ENCODE peak calls at places on chromosomes 13 and 19, in four cellular contexts. M, Q, N and S are unnamed samples.
A peak's percentile ranks its signal among the peaks of the same experiment; 100 is the strongest.

GRCh38 chr13:40519637-40520036 is 146.8 kb downstream of the FOXO1 start:
- DNase-seq in M (no peak), Q (no peak), N (no peak), S (no peak)

GRCh38 chr13:48976677-48977625 is 1.2 kb downstream of the FNDC3A start:
- DNase-seq in M (no peak), Q (no peak), N (peak; percentile 20), S (no peak)

GRCh38 chr19:485122-485521 is 11.2 kb upstream of the MADCAM1 start:
- DNase-seq in M (no peak), Q (no peak), N (no peak), S (no peak)

GRCh38 chr19:4606921-4607678 is 32.2 kb upstream of the TNFAIP8L1 start:
- DNase-seq in M (no peak), Q (no peak), N (no peak), S (peak; percentile 73)

GRCh38 chr13:95833713-95834112 is 156.8 kb downstream of the DNAJC3 start:
- DNase-seq in M (no peak), Q (no peak), N (peak; percentile 42), S (no peak)

GRCh38 chr13:91493442-91493841 is 95.0 kb downstream of the GPC5 start:
- DNase-seq in M (no peak), Q (no peak), N (no peak), S (no peak)

GRCh38 chr19:58357798-58358145 is 4.5 kb upstream of the A1BG start:
- DNase-seq in M (no peak), Q (no peak), N (no peak), S (no peak)

GRCh38 chr13:113598481-113598880 is 13.9 kb downstream of the TFDP1 start:
- DNase-seq in M (peak; percentile 47), Q (no peak), N (no peak), S (no peak)

GRCh38 chr13:27004866-27005265 is 166.7 kb downstream of the USP12 start:
- DNase-seq in M (no peak), Q (no peak), N (no peak), S (no peak)

GRCh38 chr13:19864018-19864338 is 529 bp upstream of the ZMYM5 start:
- DNase-seq in M (peak; percentile 85), Q (peak; percentile 36), N (peak; percentile 81), S (peak; percentile 76)

GRCh38 chr19:3095375-3096191 is 1.4 kb downstream of the GNA11 start:
- DNase-seq in M (peak; percentile 79), Q (peak; percentile 17), N (no peak), S (peak; percentile 35)

GRCh38 chr13:99614465-99614885 is 113.2 kb downstream of the TM9SF2 start:
- DNase-seq in M (no peak), Q (no peak), N (peak; percentile 33), S (no peak)

GRCh38 chr13:41546372-41547252 is 89.3 kb downstream of the RGCC start:
- DNase-seq in M (no peak), Q (no peak), N (peak; percentile 24), S (no peak)

GRCh38 chr19:2567580-2567979 is 91.7 kb downstream of the GADD45B start:
- DNase-seq in M (peak; percentile 60), Q (no peak), N (no peak), S (no peak)

GRCh38 chr19:15866646-15867045 is 31.2 kb downstream of the CYP4F2 start:
- DNase-seq in M (no peak), Q (no peak), N (no peak), S (no peak)

GRCh38 chr19:40592170-40592569 is 9.0 kb upstream of the LTBP4 start:
- DNase-seq in M (no peak), Q (no peak), N (peak; percentile 78), S (no peak)

GRCh38 chr19:38227272-38228004 is 3.4 kb upstream of the DPF1 start:
- DNase-seq in M (no peak), Q (no peak), N (no peak), S (no peak)

GRCh38 chr13:36519432-36519831 is 87.1 kb downstream of the CCNA1 start:
- DNase-seq in M (no peak), Q (no peak), N (no peak), S (no peak)

GRCh38 chr13:107192289-107192688 is 624.4 kb upstream of the ARGLU1 start:
- DNase-seq in M (no peak), Q (no peak), N (no peak), S (no peak)